ENCODE peak calls at places on chromosomes 1 and 21, in nine cellular contexts. Q, O, F, M, G, C, P, K and B are unnamed samples.

GRCh38 chr1:54124472-54124871 is 28.3 kb downstream of the CDCP2 start:
- DNase-seq in F (peak; percentile 45), P (peak; percentile 53), C (peak; percentile 56), M (no peak), K (no peak), Q (no peak), O (no peak), G (peak; percentile 70), B (no peak)

GRCh38 chr1:212609701-212610574 is 1.4 kb downstream of the ATF3 start:
- DNase-seq in O (no peak), P (no peak), C (no peak), M (no peak), K (no peak), G (no peak), Q (peak; percentile 74), F (no peak), B (peak; percentile 21)

GRCh38 chr1:224528900-224529299 is 87.2 kb upstream of the CNIH3 start:
- DNase-seq in O (no peak), F (no peak), G (no peak), K (no peak), P (no peak), M (peak; percentile 84), C (no peak), Q (no peak), B (no peak)

GRCh38 chr1:210709694-210710093 is 381.0 kb downstream of the HHAT start:
- DNase-seq in F (no peak), K (no peak), M (no peak), G (no peak), O (no peak), Q (no peak), P (no peak), C (no peak), B (no peak)

GRCh38 chr1:222987616-222988015 is 155.4 kb downstream of the TLR5 start:
- DNase-seq in G (no peak), F (no peak), Q (no peak), K (no peak), O (no peak), M (no peak), C (no peak), P (no peak), B (no peak)

GRCh38 chr21:46150491-46151121 is 4.8 kb downstream of the FTCD start:
- DNase-seq in F (peak; percentile 68), M (no peak), Q (peak; percentile 59), O (peak; percentile 45), C (peak; percentile 6), P (no peak), K (no peak), G (no peak), B (no peak)

GRCh38 chr21:15332572-15332971 is 267.8 kb upstream of the NRIP1 start:
- DNase-seq in Q (no peak), P (no peak), F (no peak), C (no peak), K (no peak), G (no peak), M (no peak), O (no peak), B (no peak)

GRCh38 chr1:117899801-117900200 is 29.6 kb downstream of the GDAP2 start:
- DNase-seq in C (no peak), P (no peak), F (no peak), M (no peak), Q (no peak), K (no peak), G (no peak), O (no peak), B (no peak)

DNA sequence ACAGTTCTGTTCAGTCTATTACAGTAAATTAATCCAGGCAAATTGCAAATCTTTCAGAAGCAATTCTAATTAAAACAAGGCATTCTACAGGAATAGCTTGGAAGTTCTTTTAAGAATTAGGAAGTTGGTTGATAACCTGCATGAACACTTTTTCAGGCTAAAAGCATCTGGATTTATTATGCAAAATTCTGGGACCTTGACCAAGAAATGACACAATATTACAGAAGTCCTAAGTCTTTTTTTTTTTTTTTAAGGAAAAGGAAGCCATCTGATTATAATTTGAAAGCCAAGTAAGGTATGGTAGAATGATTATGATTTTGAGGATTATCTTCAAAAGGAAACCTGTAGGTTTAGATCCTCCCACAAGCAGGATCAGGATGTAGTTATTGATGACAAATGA is 74.7 kb upstream of the KCNK2 start:
- DNase-seq in F (no peak), Q (no peak), P (no peak), O (no peak), M (no peak), K (no peak), G (no peak), C (no peak), B (no peak)
- H3K4me3 ChIP-seq in F (no peak overlapping the region), Q (no peak overlapping the region), P (no peak overlapping the region), O (no peak overlapping the region), M (no peak overlapping the region), K (no peak overlapping the region), G (no peak overlapping the region), C (no peak overlapping the region), B (no peak overlapping the region)

GRCh38 chr1:156074661-156075060 is 7.6 kb downstream of the MEX3A start:
- DNase-seq in C (no peak), G (peak; percentile 45), F (no peak), P (no peak), O (no peak), M (no peak), Q (no peak), K (no peak), B (no peak)

GRCh38 chr1:156073740-156074139 is 8.5 kb downstream of the MEX3A start:
- DNase-seq in M (no peak), O (no peak), G (peak; percentile 92), K (no peak), F (no peak), C (no peak), Q (no peak), P (no peak), B (no peak)

GRCh38 chr1:156073110-156073693 is 9.1 kb downstream of the MEX3A start:
- DNase-seq in Q (no peak), G (no peak), P (no peak), F (no peak), C (no peak), O (no peak), K (no peak), M (no peak), B (no peak)

GRCh38 chr1:156070523-156070922 is 9.6 kb downstream of the RAB25 start:
- DNase-seq in O (no peak), Q (no peak), C (no peak), K (peak; percentile 88), M (no peak), F (no peak), G (no peak), P (no peak), B (no peak)

GRCh38 chr1:156072251-156072650 is 10.0 kb downstream of the MEX3A start:
- DNase-seq in C (no peak), P (no peak), M (no peak), O (no peak), Q (no peak), K (no peak), G (no peak), F (no peak), B (no peak)
- H3K4me1 ChIP-seq in C (no peaks in the 10 kb centered on the region), P (no peaks in the 10 kb centered on the region), M (peaks cover 6% of the 10 kb centered on the region), O (no peaks in the 10 kb centered on the region), Q (no peaks in the 10 kb centered on the region), K (no peaks in the 10 kb centered on the region), G (peaks cover 54% of the 10 kb centered on the region), F (peaks cover 27% of the 10 kb centered on the region), B (no peaks in the 10 kb centered on the region)

GRCh38 chr1:84103197-84103992 is 40.7 kb upstream of the PRKACB start:
- DNase-seq in Q (peak; percentile 77), P (no peak), K (no peak), O (no peak), M (peak; percentile 77), C (peak; percentile 39), F (no peak), G (peak; percentile 56), B (no peak)
- TF ChIP-seq POLR2AphosphoS5 in Q (no peak), P (no peak), K (peak; percentile 68), O (no peak), M (no peak), C (no peak), F (no peak), G (no peak), B (no peak)

DNA sequence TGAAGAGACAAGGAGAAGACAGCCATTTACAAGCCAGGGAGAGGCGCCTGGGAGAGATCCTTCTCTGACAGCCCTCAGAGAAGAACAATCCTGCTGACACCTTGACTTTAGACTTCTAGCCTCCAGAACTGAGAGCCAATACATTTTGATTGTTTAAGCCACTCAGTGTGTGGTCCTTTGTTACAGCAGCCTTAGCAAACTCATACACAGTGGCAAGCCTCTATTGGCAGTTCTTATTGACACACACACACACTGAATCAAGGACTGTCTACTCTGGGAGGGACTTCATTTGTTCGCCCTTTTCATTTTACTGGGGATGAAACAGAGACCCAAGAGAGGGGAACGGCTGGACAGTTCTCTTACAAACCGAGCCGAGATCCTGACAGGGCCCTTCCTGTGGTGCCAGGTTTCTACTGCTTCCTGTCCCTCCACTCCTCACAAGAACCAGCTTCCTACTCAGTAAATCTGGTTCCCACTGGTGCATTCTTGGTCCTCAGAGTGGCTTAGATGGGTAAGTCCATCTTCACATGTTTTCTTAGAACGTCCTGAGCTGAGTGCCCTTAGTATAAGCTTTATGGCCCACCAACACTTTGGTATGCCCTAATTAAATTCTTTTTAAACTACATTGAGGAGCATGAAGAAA is 14.7 kb downstream of the SLAMF1 start:
- DNase-seq in G (no peak), M (no peak), Q (no peak), O (no peak), F (no peak), P (no peak), C (no peak), K (no peak), B (no peak)
- H3K4me3 ChIP-seq in G (no peak overlapping the region), M (no peak overlapping the region), Q (no peak overlapping the region), O (no peak overlapping the region), F (no peak overlapping the region), P (no peak overlapping the region), C (no peak overlapping the region), K (no peak overlapping the region), B (no peak overlapping the region)

GRCh38 chr1:29549001-29549400 is 312.7 kb downstream of the PTPRU start:
- DNase-seq in K (no peak), F (peak; percentile 67), P (no peak), G (no peak), O (no peak), Q (peak; percentile 53), C (no peak), M (no peak), B (no peak)

GRCh38 chr1:29548091-29548490 is 311.8 kb downstream of the PTPRU start:
- DNase-seq in P (no peak), C (no peak), F (peak; percentile 33), G (no peak), O (no peak), K (no peak), Q (peak; percentile 44), M (no peak), B (no peak)

GRCh38 chr1:29546496-29546895 is 310.2 kb downstream of the PTPRU start:
- DNase-seq in G (no peak), F (peak; percentile 41), O (no peak), P (no peak), M (no peak), C (no peak), Q (peak; percentile 43), K (no peak), B (no peak)

GRCh38 chr1:29544406-29544805 is 308.1 kb downstream of the PTPRU start:
- DNase-seq in Q (peak; percentile 2), G (no peak), P (no peak), K (no peak), O (no peak), C (no peak), M (no peak), F (no peak), B (no peak)

GRCh38 chr1:29547300-29547699 is 311.0 kb downstream of the PTPRU start:
- DNase-seq in O (no peak), K (no peak), G (no peak), M (no peak), P (no peak), Q (peak; percentile 24), F (no peak), C (no peak), B (no peak)
- H3K4me1 ChIP-seq in O (no peaks in the 10 kb centered on the region), K (no peaks in the 10 kb centered on the region), G (no peaks in the 10 kb centered on the region), M (no peaks in the 10 kb centered on the region), P (peaks cover 8% of the 10 kb centered on the region), Q (no peaks in the 10 kb centered on the region), F (no peaks in the 10 kb centered on the region), C (no peaks in the 10 kb centered on the region), B (no peaks in the 10 kb centered on the region)

GRCh38 chr1:84078108-84078823 is 65.8 kb upstream of the PRKACB start:
- DNase-seq in P (no peak), F (peak; percentile 90), K (no peak), M (peak; percentile 35), O (peak; percentile 58), C (no peak), G (peak; percentile 45), Q (peak; percentile 77), B (no peak)
- TF ChIP-seq POLR2AphosphoS5 in P (no peak), F (no peak), K (no peak), M (no peak), O (no peak), C (no peak), G (no peak), Q (no peak), B (no peak)